ENCODE peak calls at places on chromosomes 16 and 17, in eight cellular contexts. P, H, S, F, Q, A, X and Y are unnamed samples.

GRCh38 chr16:49851468-49851787 is 4.5 kb downstream of the ZNF423 start:
- DNase-seq in F (no peak), H (no peak), X (no peak), S (no peak), P (no peak), Q (no peak), A (no peak), Y (no peak)

GRCh38 chr17:17200831-17201230 is 5.3 kb downstream of the PLD6 start:
- DNase-seq in A (peak), H (no peak), F (no peak), S (no peak), Q (no peak), X (no peak), P (no peak), Y (no peak)

GRCh38 chr16:23072084-23072599 is 77.1 kb downstream of the USP31 start:
- DNase-seq in Q (peak), X (peak), P (peak), S (peak), F (no peak), H (no peak), A (peak), Y (no peak)

GRCh38 chr17:46178550-46179198 is 14.6 kb downstream of the KANSL1 start:
- DNase-seq in P (no peak), F (no peak), S (no peak), A (no peak), Q (no peak), H (no peak), X (peak), Y (no peak)

GRCh38 chr16:89491238-89491869 is 993 bp upstream of the ANKRD11 start:
- DNase-seq in H (no peak), X (peak), P (no peak), F (no peak), S (peak), A (no peak), Q (no peak), Y (no peak)

GRCh38 chr17:55443904-55444303 is 22.3 kb upstream of the MMD start:
- DNase-seq in P (no peak), F (no peak), Q (no peak), A (no peak), S (no peak), H (no peak), X (no peak), Y (no peak)

GRCh38 chr17:57580055-57580739 is 164.9 kb downstream of the CCDC182 start:
- DNase-seq in X (no peak), F (no peak), P (no peak), Q (no peak), A (no peak), H (no peak), S (no peak), Y (no peak)

GRCh38 chr16:68366062-68366461 is 55.2 kb downstream of the PRMT7 start:
- DNase-seq in X (no peak), H (no peak), P (no peak), S (no peak), F (no peak), Q (no peak), A (no peak), Y (no peak)

GRCh38 chr16:71499775-71500364 is 10.7 kb upstream of the ZNF19 start:
- DNase-seq in Q (no peak), H (peak), A (no peak), F (peak), X (peak), P (peak), S (no peak), Y (peak)

GRCh38 chr16:2162676-2163118 is 7.1 kb downstream of the TRAF7 start:
- DNase-seq in F (no peak), X (no peak), S (no peak), A (no peak), P (no peak), H (no peak), Q (no peak), Y (no peak)

GRCh38 chr17:69064476-69064875 is 3.7 kb upstream of the ABCA9 start:
- DNase-seq in P (no peak), Q (no peak), A (no peak), X (no peak), H (no peak), F (no peak), S (no peak), Y (no peak)

GRCh38 chr17:3598078-3598477 is 11.1 kb downstream of the TRPV1 start:
- DNase-seq in Q (no peak), A (no peak), H (no peak), S (peak), P (no peak), F (no peak), X (no peak), Y (no peak)

GRCh38 chr16:12539185-12539929 is 264.3 kb downstream of the CPPED1 start:
- DNase-seq in X (no peak), F (no peak), A (no peak), H (peak), Q (no peak), S (no peak), P (no peak), Y (no peak)

GRCh38 chr16:85415196-85415988 is 197.7 kb upstream of the GSE1 start:
- DNase-seq in X (no peak), Q (peak), F (no peak), H (no peak), A (no peak), S (peak), P (no peak), Y (no peak)

GRCh38 chr16:4891886-4892216 is 44.6 kb downstream of the UBN1 start:
- DNase-seq in Q (no peak), X (no peak), P (no peak), S (no peak), H (no peak), F (no peak), A (no peak), Y (no peak)

GRCh38 chr16:84571506-84571905 is 46.4 kb downstream of the COTL1 start:
- DNase-seq in X (no peak), A (no peak), H (no peak), Q (no peak), S (no peak), F (no peak), P (no peak), Y (no peak)

GRCh38 chr16:31568577-31569359 is 41.1 kb downstream of the AHSP start:
- DNase-seq in S (no peak), P (no peak), Q (peak), H (no peak), F (no peak), A (peak), X (peak), Y (no peak)

GRCh38 chr16:54628796-54629625 is 301.7 kb upstream of the IRX5 start:
- DNase-seq in P (no peak), X (no peak), S (no peak), F (no peak), Q (no peak), H (no peak), A (no peak), Y (no peak)

GRCh38 chr17:2064980-2065785 is 10.3 kb downstream of the HIC1 start:
- DNase-seq in H (no peak), S (peak), X (peak), Q (peak), F (peak), P (no peak), A (peak), Y (no peak)

GRCh38 chr17:75650874-75651273 is 16.1 kb downstream of the RECQL5 start:
- DNase-seq in Q (no peak), F (no peak), H (no peak), A (no peak), S (no peak), P (no peak), X (no peak), Y (no peak)

GRCh38 chr17:38550661-38551060 is 55.1 kb downstream of the SRCIN1 start:
- DNase-seq in Q (peak), P (no peak), X (peak), F (no peak), A (no peak), H (no peak), S (no peak), Y (no peak)

GRCh38 chr17:68603027-68603426 is 1.9 kb upstream of the FAM20A start:
- DNase-seq in F (no peak), H (no peak), A (no peak), Q (peak), X (no peak), P (no peak), S (peak), Y (no peak)

GRCh38 chr17:10579270-10579669 is 29.8 kb upstream of the MYH2 start:
- DNase-seq in S (no peak), A (no peak), Q (no peak), P (no peak), F (no peak), X (no peak), H (no peak), Y (no peak)

GRCh38 chr17:48615963-48616718 is 1.0 kb upstream of the HOXB8 start:
- DNase-seq in Q (no peak), S (no peak), X (no peak), H (no peak), A (no peak), F (no peak), P (no peak), Y (no peak)

GRCh38 chr16:75244225-75244792 is 7.1 kb downstream of the BCAR1 start:
- DNase-seq in H (no peak), S (no peak), A (peak), P (no peak), X (peak), F (no peak), Q (peak), Y (no peak)

GRCh38 chr16:19888834-19889233 is 4.2 kb upstream of the GPRC5B start:
- DNase-seq in P (no peak), F (no peak), S (no peak), H (no peak), Q (no peak), X (no peak), A (no peak), Y (no peak)

DNA sequence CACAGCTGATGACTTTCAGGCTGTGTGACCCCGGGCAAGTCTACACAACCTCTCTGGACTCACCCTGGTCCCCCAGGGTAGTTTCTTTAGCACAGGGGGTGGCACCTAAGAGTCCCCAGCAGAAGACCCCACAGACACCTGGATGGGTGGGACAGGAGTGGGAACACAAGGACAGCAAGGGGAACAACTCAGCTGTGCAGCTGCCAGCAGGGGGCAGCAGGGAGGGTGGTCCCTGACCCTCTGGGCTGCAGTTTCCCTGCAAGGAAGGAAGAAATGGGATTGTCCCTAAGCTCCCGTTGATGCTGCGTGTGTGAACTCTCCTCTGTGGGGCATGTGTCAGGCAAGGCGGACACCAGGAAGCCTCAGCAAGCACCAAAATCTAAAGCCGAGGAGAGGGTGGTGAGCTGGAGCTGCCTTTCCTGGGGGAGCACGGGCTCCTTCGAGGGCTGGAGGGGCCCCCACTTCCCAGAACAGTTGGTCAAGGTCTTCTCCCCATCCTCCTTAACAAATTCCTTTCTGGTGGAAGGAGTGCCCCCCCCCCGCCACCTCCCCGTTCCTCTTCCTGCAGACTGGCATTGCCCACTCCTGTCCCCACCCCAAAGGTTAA is 24.1 kb upstream of the CDH5 start:
- DNase-seq in S (no peak), A (no peak), P (no peak), X (peak), F (no peak), Q (no peak), H (no peak), Y (peak)
- TF ChIP-seq CTCF in S (peak), A (peak), P (peak), X (peak), F (peak), Q (peak), H (peak), Y (peak)

GRCh38 chr17:33944412-33944811 is 310.7 kb upstream of the CCL2 start:
- DNase-seq in S (no peak), P (no peak), F (no peak), Q (no peak), H (no peak), A (no peak), X (no peak), Y (no peak)

GRCh38 chr17:33948299-33948698 is 306.8 kb upstream of the CCL2 start:
- DNase-seq in S (no peak), A (no peak), H (no peak), X (no peak), F (no peak), P (no peak), Q (no peak), Y (no peak)

GRCh38 chr17:33947762-33948161 is 307.3 kb upstream of the CCL2 start:
- DNase-seq in A (no peak), S (no peak), F (no peak), P (no peak), Q (no peak), X (no peak), H (no peak), Y (no peak)

GRCh38 chr17:33944826-33945225 is 310.3 kb upstream of the CCL2 start:
- DNase-seq in Q (no peak), A (no peak), H (no peak), X (no peak), S (no peak), P (no peak), F (no peak), Y (no peak)

DNA sequence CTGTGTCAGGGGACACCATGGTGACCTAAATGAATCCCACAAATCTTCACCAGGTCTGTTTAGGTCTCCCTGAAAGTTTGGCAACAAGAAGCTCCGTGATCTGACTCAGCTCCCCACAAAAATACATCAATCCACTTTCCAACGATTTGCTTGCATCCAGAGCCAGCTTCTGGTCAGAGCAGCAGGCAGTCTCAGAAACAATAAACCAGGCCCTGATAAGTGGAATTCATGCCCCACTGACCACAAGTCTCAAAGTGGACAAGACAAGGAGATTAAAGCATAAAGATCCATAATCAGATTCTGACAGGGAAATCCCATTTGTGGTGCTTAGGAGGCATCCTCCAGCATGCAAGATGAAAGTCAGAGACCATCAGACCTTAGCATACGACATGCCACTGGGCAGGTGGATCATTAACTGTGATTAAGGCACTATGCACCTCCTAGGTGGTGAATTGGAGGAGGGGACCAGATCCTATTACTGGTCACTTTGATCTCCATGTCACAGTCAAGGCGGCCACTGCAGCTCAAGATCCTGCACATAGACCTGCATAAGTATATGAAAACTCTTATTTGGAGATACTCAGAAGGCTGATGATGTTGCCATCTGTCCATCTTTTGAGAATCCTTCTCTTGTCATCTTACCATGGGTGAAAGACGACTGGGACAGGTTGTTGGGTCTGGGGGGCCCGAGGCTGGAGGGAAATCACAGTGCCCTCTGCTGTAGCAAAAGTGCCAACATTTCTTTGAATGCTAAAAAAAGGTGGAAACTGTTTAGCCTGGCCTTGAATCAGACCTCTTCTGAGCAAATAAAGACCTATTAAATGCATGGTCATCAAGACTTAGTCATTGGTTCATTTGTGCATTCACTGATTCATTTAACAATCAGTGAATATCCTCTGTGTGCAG is 309.2 kb upstream of the CCL2 start:
- DNase-seq in P (no peak), S (no peak), Q (no peak), H (no peak), X (no peak), F (no peak), A (no peak), Y (no peak)
- TF ChIP-seq CTCF in P (no peak), S (no peak), Q (no peak), H (no peak), X (no peak), F (no peak), A (no peak), Y (no peak)

GRCh38 chr16:81445143-81445922 is 725 bp downstream of the CMIP start:
- DNase-seq in Q (peak), A (no peak), X (no peak), H (no peak), P (no peak), F (peak), S (peak), Y (no peak)
- TF ChIP-seq CTCF in Q (peak), A (no peak), X (peak), H (no peak), P (peak), F (peak), S (no peak), Y (peak)

GRCh38 chr17:81927653-81928496 is at the start of gene MAFG:
- DNase-seq in H (peak), F (peak), S (peak), X (peak), P (peak), Q (peak), A (peak), Y (peak)
- TF ChIP-seq CTCF in H (peak), F (no peak), S (peak), X (peak), P (peak), Q (peak), A (peak), Y (peak)

DNA sequence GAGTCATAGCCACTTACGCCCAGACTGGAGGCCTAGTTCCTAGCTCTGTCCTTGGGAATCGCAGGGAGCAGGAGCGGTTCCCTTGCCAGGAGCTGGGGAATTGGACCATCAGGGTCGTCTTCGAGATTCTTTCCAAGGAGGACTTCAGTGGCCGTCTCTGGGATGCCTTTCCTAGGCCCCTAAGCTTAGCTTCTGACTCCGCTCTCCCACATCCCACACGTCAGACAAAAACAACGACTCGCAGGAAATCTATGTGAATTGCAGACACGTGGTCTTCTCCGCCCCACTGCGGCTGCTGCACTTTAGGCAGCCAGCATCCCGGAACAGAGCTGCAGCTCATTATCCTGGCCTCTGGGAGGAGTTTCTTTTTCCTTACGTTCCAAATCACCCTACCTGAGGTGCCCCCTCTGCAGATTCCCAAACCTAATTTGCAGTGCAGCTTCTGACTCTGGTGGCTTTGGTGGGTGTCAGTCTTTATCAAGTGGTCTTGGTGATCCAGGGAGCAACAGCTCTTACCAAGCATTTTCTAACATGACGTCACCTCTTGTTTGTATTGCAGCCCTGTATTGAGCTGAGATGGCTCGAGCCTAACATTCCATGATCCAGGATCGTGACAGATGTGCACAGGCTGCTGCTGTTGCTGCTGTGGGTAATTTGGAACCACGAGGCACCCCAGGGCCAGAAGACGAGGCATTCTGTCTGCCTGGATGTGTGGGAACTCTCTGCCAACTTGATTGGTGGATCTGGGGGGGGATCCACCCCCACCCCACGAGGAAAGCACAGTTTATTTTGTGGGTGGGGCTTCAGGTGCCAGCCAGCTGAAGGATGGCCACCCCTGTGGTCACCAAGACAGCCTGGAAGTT is 1.1 kb downstream of the KATNB1 start:
- DNase-seq in S (no peak), P (peak), F (peak), H (peak), X (peak), A (no peak), Q (no peak), Y (no peak)
- TF ChIP-seq CTCF in S (no peak), P (peak), F (no peak), H (no peak), X (peak), A (no peak), Q (no peak), Y (peak)